ENCODE peak calls at places on chromosomes 5 and 9, in five cellular contexts. One of them, this sample, is unnamed. For H3K4me1, the result is how much of the 10 kb centered on the place peaks cover.

GRCh38 chr9:2676466-2676865 is 40.8 kb upstream of the KCNV2 start:
- DNase-seq in MM.1S: no peak
- DNase-seq in mesendoderm: no peak
- DNase-seq in left ventricle myocardium inferior: no peak
- DNase-seq in heart left ventricle: no peak
- DNase-seq in this sample: no peak

GRCh38 chr5:95689680-95690079 is 6.9 kb upstream of the SPATA9 start:
- DNase-seq in MM.1S: no peak
- DNase-seq in mesendoderm: no peak
- DNase-seq in left ventricle myocardium inferior: no peak
- DNase-seq in heart left ventricle: no peak
- DNase-seq in this sample: no peak

GRCh38 chr9:91253488-91253887 is 108.2 kb downstream of the AUH start:
- DNase-seq in MM.1S: peak
- DNase-seq in mesendoderm: peak
- DNase-seq in left ventricle myocardium inferior: no peak
- DNase-seq in heart left ventricle: no peak
- DNase-seq in this sample: no peak

GRCh38 chr5:103674321-103674720 is 111.7 kb upstream of the NUDT12 start:
- DNase-seq in MM.1S: no peak
- DNase-seq in mesendoderm: no peak
- DNase-seq in left ventricle myocardium inferior: no peak
- DNase-seq in heart left ventricle: no peak
- DNase-seq in this sample: no peak

GRCh38 chr9:120890415-120891254 is 13.6 kb upstream of the PHF19 start:
- DNase-seq in MM.1S: no peak
- DNase-seq in mesendoderm: no peak
- DNase-seq in left ventricle myocardium inferior: no peak
- DNase-seq in heart left ventricle: no peak
- DNase-seq in this sample: no peak

GRCh38 chr5:71887680-71888079 is 168.6 kb downstream of the CARTPT start:
- DNase-seq in MM.1S: peak
- DNase-seq in mesendoderm: peak
- DNase-seq in left ventricle myocardium inferior: no peak
- DNase-seq in heart left ventricle: no peak
- DNase-seq in this sample: no peak

GRCh38 chr5:96836817-96837216 is 29.1 kb upstream of the ERAP1 start:
- DNase-seq in MM.1S: no peak
- DNase-seq in mesendoderm: no peak
- DNase-seq in left ventricle myocardium inferior: no peak
- DNase-seq in heart left ventricle: no peak
- DNase-seq in this sample: no peak

GRCh38 chr5:170485606-170485911 is 18.3 kb upstream of the KCNIP1 start:
- DNase-seq in MM.1S: no peak
- DNase-seq in mesendoderm: no peak
- DNase-seq in left ventricle myocardium inferior: no peak
- DNase-seq in heart left ventricle: no peak
- DNase-seq in this sample: peak

GRCh38 chr9:91577540-91577939 is 153.9 kb upstream of the NFIL3 start:
- DNase-seq in MM.1S: no peak
- DNase-seq in mesendoderm: peak
- DNase-seq in left ventricle myocardium inferior: no peak
- DNase-seq in heart left ventricle: no peak
- DNase-seq in this sample: no peak

GRCh38 chr5:157172408-157172807 is 6.3 kb upstream of the GARIN3 start:
- DNase-seq in MM.1S: peak
- DNase-seq in mesendoderm: peak
- DNase-seq in left ventricle myocardium inferior: no peak
- DNase-seq in heart left ventricle: no peak
- DNase-seq in this sample: no peak

GRCh38 chr9:14188011-14188410 is 125.9 kb downstream of the NFIB start:
- DNase-seq in MM.1S: no peak
- DNase-seq in mesendoderm: no peak
- DNase-seq in left ventricle myocardium inferior: no peak
- DNase-seq in heart left ventricle: no peak
- DNase-seq in this sample: no peak

GRCh38 chr9:14189146-14189545 is 124.8 kb downstream of the NFIB start:
- DNase-seq in MM.1S: no peak
- DNase-seq in mesendoderm: no peak
- DNase-seq in left ventricle myocardium inferior: no peak
- DNase-seq in heart left ventricle: no peak
- DNase-seq in this sample: no peak

GRCh38 chr9:14183001-14183400 is 130.9 kb downstream of the NFIB start:
- DNase-seq in MM.1S: no peak
- DNase-seq in mesendoderm: no peak
- DNase-seq in left ventricle myocardium inferior: no peak
- DNase-seq in heart left ventricle: no peak
- DNase-seq in this sample: no peak

GRCh38 chr9:14185016-14185415 is 128.9 kb downstream of the NFIB start:
- DNase-seq in MM.1S: no peak
- DNase-seq in mesendoderm: no peak
- DNase-seq in left ventricle myocardium inferior: no peak
- DNase-seq in heart left ventricle: no peak
- DNase-seq in this sample: no peak

DNA sequence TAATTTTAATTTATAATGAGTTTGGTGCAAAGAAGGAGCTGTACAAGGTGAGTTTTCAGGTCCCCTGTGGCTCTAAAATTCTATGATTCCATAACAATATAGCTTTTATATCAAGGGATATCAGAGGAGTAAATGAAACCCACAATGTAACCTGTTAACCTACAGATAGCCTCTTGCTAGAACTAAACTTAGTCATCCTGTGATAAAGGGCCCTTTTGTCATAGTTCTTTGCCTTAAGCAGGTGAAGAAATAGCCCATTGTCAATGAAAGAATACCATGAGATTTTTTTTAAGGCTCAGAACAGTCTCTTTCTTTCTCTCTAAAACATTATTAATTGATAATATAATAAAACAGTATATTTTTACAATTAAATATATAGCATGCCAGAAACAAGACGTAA is 127.8 kb downstream of the NFIB start:
- DNase-seq in MM.1S: no peak
- DNase-seq in mesendoderm: no peak
- DNase-seq in left ventricle myocardium inferior: no peak
- DNase-seq in heart left ventricle: no peak
- DNase-seq in this sample: no peak
- H3K4me1 ChIP-seq in MM.1S: under half
- H3K4me1 ChIP-seq in mesendoderm: under half
- H3K4me1 ChIP-seq in left ventricle myocardium inferior: half or more
- H3K4me1 ChIP-seq in heart left ventricle: half or more
- H3K4me1 ChIP-seq in this sample: under half

GRCh38 chr5:139663752-139664151 is 15.6 kb downstream of the CXXC5 start:
- DNase-seq in MM.1S: no peak
- DNase-seq in mesendoderm: no peak
- DNase-seq in left ventricle myocardium inferior: no peak
- DNase-seq in heart left ventricle: no peak
- DNase-seq in this sample: no peak
- H3K4me1 ChIP-seq in MM.1S: under half
- H3K4me1 ChIP-seq in mesendoderm: under half
- H3K4me1 ChIP-seq in left ventricle myocardium inferior: half or more
- H3K4me1 ChIP-seq in heart left ventricle: half or more
- H3K4me1 ChIP-seq in this sample: under half

GRCh38 chr9:35791321-35791921 is at the start of gene NPR2:
- DNase-seq in MM.1S: no peak
- DNase-seq in mesendoderm: peak
- DNase-seq in left ventricle myocardium inferior: peak
- DNase-seq in heart left ventricle: peak
- DNase-seq in this sample: peak

GRCh38 chr9:35792826-35793225 is 1.4 kb downstream of the NPR2 start:
- DNase-seq in MM.1S: no peak
- DNase-seq in mesendoderm: no peak
- DNase-seq in left ventricle myocardium inferior: no peak
- DNase-seq in heart left ventricle: no peak
- DNase-seq in this sample: no peak

GRCh38 chr9:35795701-35796100 is 4.3 kb downstream of the NPR2 start:
- DNase-seq in MM.1S: no peak
- DNase-seq in mesendoderm: no peak
- DNase-seq in left ventricle myocardium inferior: no peak
- DNase-seq in heart left ventricle: no peak
- DNase-seq in this sample: no peak

GRCh38 chr9:35792044-35792813 is 838 bp downstream of the NPR2 start:
- DNase-seq in MM.1S: no peak
- DNase-seq in mesendoderm: no peak
- DNase-seq in left ventricle myocardium inferior: no peak
- DNase-seq in heart left ventricle: peak
- DNase-seq in this sample: no peak

DNA sequence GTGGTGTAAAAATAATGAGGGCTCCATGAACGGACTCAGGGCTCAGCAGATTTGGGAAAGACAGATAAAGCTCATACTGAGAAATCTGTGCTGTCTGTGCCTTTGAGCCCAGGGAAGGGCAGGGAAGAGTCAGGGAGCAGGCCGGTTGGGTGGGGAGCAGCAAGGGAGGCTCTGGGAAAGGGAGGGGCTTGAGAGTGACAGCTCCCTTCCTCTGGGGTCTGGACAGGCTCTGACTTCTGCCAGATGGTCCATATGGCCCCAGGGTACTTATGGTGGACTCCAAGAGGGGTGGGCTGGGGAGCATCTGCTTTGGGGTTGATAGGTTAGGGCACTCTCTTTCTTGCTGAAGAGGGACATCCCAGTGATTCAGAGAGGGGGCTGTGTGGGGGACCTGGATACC is 2.1 kb downstream of the NPR2 start:
- DNase-seq in MM.1S: no peak
- DNase-seq in mesendoderm: no peak
- DNase-seq in left ventricle myocardium inferior: no peak
- DNase-seq in heart left ventricle: no peak
- DNase-seq in this sample: no peak
- H3K4me1 ChIP-seq in MM.1S: under half
- H3K4me1 ChIP-seq in mesendoderm: under half
- H3K4me1 ChIP-seq in left ventricle myocardium inferior: half or more
- H3K4me1 ChIP-seq in heart left ventricle: under half
- H3K4me1 ChIP-seq in this sample: under half

GRCh38 chr5:180173875-180174586 is 35.0 kb downstream of the RASGEF1C start:
- DNase-seq in MM.1S: no peak
- DNase-seq in mesendoderm: no peak
- DNase-seq in left ventricle myocardium inferior: no peak
- DNase-seq in heart left ventricle: no peak
- DNase-seq in this sample: no peak
- H3K4me1 ChIP-seq in MM.1S: under half
- H3K4me1 ChIP-seq in mesendoderm: under half
- H3K4me1 ChIP-seq in left ventricle myocardium inferior: under half
- H3K4me1 ChIP-seq in heart left ventricle: under half
- H3K4me1 ChIP-seq in this sample: under half

DNA sequence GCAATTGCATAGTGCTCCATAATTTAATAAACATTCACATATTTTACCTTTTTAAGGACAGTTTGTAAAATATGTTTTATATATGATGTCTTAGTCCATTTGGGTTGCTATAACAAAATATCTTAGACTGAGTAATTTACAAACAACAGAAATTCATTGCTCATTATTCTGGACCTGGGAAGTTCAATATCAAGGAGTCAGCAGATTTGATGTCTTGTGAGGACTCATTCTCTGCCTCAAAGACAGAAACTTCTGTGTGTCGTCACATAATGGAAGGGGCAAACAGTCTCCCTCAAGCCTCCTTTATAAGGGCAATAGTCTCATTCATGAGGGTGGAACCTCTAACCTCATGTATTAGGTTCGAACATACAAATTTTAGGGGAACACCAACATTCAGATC is 455.9 kb downstream of the TAF11L14 start:
- DNase-seq in MM.1S: no peak
- DNase-seq in mesendoderm: no peak
- DNase-seq in left ventricle myocardium inferior: no peak
- DNase-seq in heart left ventricle: no peak
- DNase-seq in this sample: no peak
- H3K4me1 ChIP-seq in MM.1S: under half
- H3K4me1 ChIP-seq in mesendoderm: under half
- H3K4me1 ChIP-seq in left ventricle myocardium inferior: under half
- H3K4me1 ChIP-seq in heart left ventricle: under half
- H3K4me1 ChIP-seq in this sample: under half

DNA sequence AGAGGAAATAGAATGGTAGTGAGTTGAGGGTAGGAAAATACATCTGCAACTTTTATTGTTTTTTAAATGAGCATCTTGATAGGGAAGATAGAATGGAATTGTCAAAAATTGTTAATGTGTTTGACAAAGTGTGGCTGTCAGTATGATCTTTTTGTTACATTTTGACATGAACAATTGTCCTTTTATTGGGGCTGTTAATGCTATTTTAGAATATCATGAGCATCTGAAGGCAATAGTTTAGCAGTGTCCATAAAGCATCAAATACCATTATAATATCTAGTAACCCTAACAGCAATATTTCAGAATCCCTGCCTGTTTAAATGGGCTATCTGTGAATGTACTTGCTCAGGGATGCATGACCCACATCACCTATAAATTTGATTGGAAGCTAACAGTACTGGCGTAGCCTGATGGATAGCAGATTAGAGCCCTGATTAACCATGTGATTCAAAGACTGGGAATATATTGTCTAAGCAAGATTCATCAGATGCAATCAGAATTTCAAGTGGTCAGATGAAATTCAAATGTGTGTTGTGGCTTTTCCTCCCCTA is 37.8 kb downstream of the TLE4 start:
- DNase-seq in MM.1S: no peak
- DNase-seq in mesendoderm: no peak
- DNase-seq in left ventricle myocardium inferior: no peak
- DNase-seq in heart left ventricle: no peak
- DNase-seq in this sample: no peak
- H3K4me1 ChIP-seq in MM.1S: under half
- H3K4me1 ChIP-seq in mesendoderm: under half
- H3K4me1 ChIP-seq in left ventricle myocardium inferior: under half
- H3K4me1 ChIP-seq in heart left ventricle: under half
- H3K4me1 ChIP-seq in this sample: under half

DNA sequence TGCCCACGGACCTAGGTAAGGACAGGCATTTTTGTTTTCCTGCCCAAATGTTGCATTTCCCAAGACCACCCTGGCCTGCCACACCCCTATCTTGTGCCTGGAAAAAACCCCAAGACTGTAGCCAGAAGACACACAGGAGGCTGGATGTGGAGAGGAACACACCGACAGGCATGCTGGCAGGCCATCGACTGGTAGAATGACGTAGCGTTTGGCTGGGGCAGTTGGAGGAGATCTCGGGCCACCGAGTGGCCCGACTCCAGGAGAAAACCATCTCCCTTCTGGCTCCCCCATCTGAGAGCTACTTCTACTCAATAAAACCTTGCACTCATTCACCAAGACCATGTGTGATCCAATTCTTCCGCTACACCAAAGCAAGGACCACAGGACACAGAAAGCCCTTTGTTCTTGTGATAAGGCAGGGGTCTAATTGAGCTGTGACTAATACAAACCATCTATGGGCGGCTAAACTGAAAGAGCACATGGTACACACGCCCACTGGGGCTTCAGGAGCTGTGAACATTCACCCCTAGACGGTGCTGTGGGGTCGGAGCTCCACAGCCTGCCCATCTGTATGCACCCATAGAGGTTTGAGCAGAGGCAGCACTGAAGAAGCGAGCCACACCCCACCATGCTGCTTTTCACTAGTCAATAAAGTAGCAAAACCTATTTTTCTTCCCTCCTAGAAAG is 38.9 kb upstream of the N4BP3 start:
- DNase-seq in MM.1S: peak
- DNase-seq in mesendoderm: peak
- DNase-seq in left ventricle myocardium inferior: no peak
- DNase-seq in heart left ventricle: no peak
- DNase-seq in this sample: no peak
- H3K4me1 ChIP-seq in MM.1S: under half
- H3K4me1 ChIP-seq in mesendoderm: under half
- H3K4me1 ChIP-seq in left ventricle myocardium inferior: under half
- H3K4me1 ChIP-seq in heart left ventricle: under half
- H3K4me1 ChIP-seq in this sample: under half

GRCh38 chr9:86944974-86945867 is 2.1 kb downstream of the GAS1 start:
- DNase-seq in MM.1S: no peak
- DNase-seq in mesendoderm: peak
- DNase-seq in left ventricle myocardium inferior: no peak
- DNase-seq in heart left ventricle: no peak
- DNase-seq in this sample: peak
- H3K4me1 ChIP-seq in MM.1S: under half
- H3K4me1 ChIP-seq in mesendoderm: under half
- H3K4me1 ChIP-seq in left ventricle myocardium inferior: under half
- H3K4me1 ChIP-seq in heart left ventricle: under half
- H3K4me1 ChIP-seq in this sample: under half

This sample was measured in endodermal cell.